ENCODE peak calls at places on chromosomes 1 and 21, in seven cellular contexts. One of them, this sample, is unnamed.

GRCh38 chr1:33256335-33256700 is at the start of gene ZNF362:
- DNase-seq in cardiac fibroblast: peak; percentile 61
- DNase-seq in breast epithelium: no peak
- DNase-seq in pancreas: peak; percentile 42
- DNase-seq in thoracic aorta: no peak
- DNase-seq in OCI-LY7: peak; percentile 80
- DNase-seq in ovary: peak; percentile 55
- DNase-seq in this sample: no peak

GRCh38 chr1:228339766-228340685 is 66.6 kb downstream of the TRIM11 start:
- DNase-seq in cardiac fibroblast: no peak
- DNase-seq in breast epithelium: no peak
- DNase-seq in pancreas: peak; percentile 8
- DNase-seq in thoracic aorta: no peak
- DNase-seq in OCI-LY7: no peak
- DNase-seq in ovary: peak; percentile 10
- DNase-seq in this sample: no peak

GRCh38 chr1:9691108-9691445 is 39.5 kb downstream of the PIK3CD start:
- DNase-seq in cardiac fibroblast: peak; percentile 41
- DNase-seq in breast epithelium: no peak
- DNase-seq in pancreas: no peak
- DNase-seq in thoracic aorta: no peak
- DNase-seq in OCI-LY7: no peak
- DNase-seq in ovary: no peak
- DNase-seq in this sample: no peak

GRCh38 chr1:219564072-219564471 is 48.8 kb downstream of the ZC3H11B start:
- DNase-seq in cardiac fibroblast: no peak
- DNase-seq in breast epithelium: no peak
- DNase-seq in pancreas: no peak
- DNase-seq in thoracic aorta: no peak
- DNase-seq in OCI-LY7: no peak
- DNase-seq in ovary: no peak
- DNase-seq in this sample: no peak

GRCh38 chr1:87733421-87733820 is 404.7 kb downstream of the LMO4 start:
- DNase-seq in cardiac fibroblast: no peak
- DNase-seq in breast epithelium: no peak
- DNase-seq in pancreas: no peak
- DNase-seq in thoracic aorta: no peak
- DNase-seq in OCI-LY7: no peak
- DNase-seq in ovary: no peak
- DNase-seq in this sample: no peak

GRCh38 chr1:67446893-67447292 is 16.7 kb upstream of the SERBP1 start:
- DNase-seq in cardiac fibroblast: no peak
- DNase-seq in breast epithelium: no peak
- DNase-seq in pancreas: no peak
- DNase-seq in thoracic aorta: no peak
- DNase-seq in OCI-LY7: no peak
- DNase-seq in ovary: no peak
- DNase-seq in this sample: no peak

GRCh38 chr1:174982971-174983689 is 16.6 kb upstream of the CACYBP start:
- DNase-seq in cardiac fibroblast: peak; percentile 77
- DNase-seq in breast epithelium: no peak
- DNase-seq in pancreas: no peak
- DNase-seq in thoracic aorta: no peak
- DNase-seq in OCI-LY7: peak; percentile 76
- DNase-seq in ovary: peak; percentile 52
- DNase-seq in this sample: no peak

GRCh38 chr1:16925635-16926490 is 4.1 kb downstream of the CROCC start:
- DNase-seq in cardiac fibroblast: no peak
- DNase-seq in breast epithelium: peak; percentile 91
- DNase-seq in pancreas: no peak
- DNase-seq in thoracic aorta: no peak
- DNase-seq in OCI-LY7: no peak
- DNase-seq in ovary: no peak
- DNase-seq in this sample: no peak

GRCh38 chr1:40029608-40030007 is 10.9 kb upstream of the CAP1 start:
- DNase-seq in cardiac fibroblast: no peak
- DNase-seq in breast epithelium: no peak
- DNase-seq in pancreas: no peak
- DNase-seq in thoracic aorta: no peak
- DNase-seq in OCI-LY7: no peak
- DNase-seq in ovary: no peak
- DNase-seq in this sample: no peak

GRCh38 chr21:46434322-46434958 is 24.3 kb upstream of the DIP2A start:
- DNase-seq in cardiac fibroblast: no peak
- DNase-seq in breast epithelium: no peak
- DNase-seq in pancreas: no peak
- DNase-seq in thoracic aorta: no peak
- DNase-seq in OCI-LY7: no peak
- DNase-seq in ovary: no peak
- DNase-seq in this sample: no peak

GRCh38 chr21:25564349-25564948 is 42.8 kb downstream of the MRPL39 start:
- DNase-seq in cardiac fibroblast: no peak
- DNase-seq in breast epithelium: no peak
- DNase-seq in pancreas: no peak
- DNase-seq in thoracic aorta: no peak
- DNase-seq in OCI-LY7: no peak
- DNase-seq in ovary: no peak
- DNase-seq in this sample: no peak

GRCh38 chr1:168301664-168302320 is 21.1 kb downstream of the TBX19 start:
- DNase-seq in cardiac fibroblast: peak; percentile 51
- DNase-seq in breast epithelium: no peak
- DNase-seq in pancreas: no peak
- DNase-seq in thoracic aorta: no peak
- DNase-seq in OCI-LY7: no peak
- DNase-seq in ovary: no peak
- DNase-seq in this sample: peak; percentile 82

GRCh38 chr21:42695324-42696025 is 42.1 kb downstream of the PDE9A start:
- DNase-seq in cardiac fibroblast: peak; percentile 43
- DNase-seq in breast epithelium: no peak
- DNase-seq in pancreas: no peak
- DNase-seq in thoracic aorta: no peak
- DNase-seq in OCI-LY7: no peak
- DNase-seq in ovary: no peak
- DNase-seq in this sample: no peak

GRCh38 chr21:46459024-46459355 is 299 bp downstream of the DIP2A start:
- DNase-seq in cardiac fibroblast: no peak
- DNase-seq in breast epithelium: no peak
- DNase-seq in pancreas: no peak
- DNase-seq in thoracic aorta: no peak
- DNase-seq in OCI-LY7: no peak
- DNase-seq in ovary: no peak
- DNase-seq in this sample: no peak

GRCh38 chr1:113422315-113423068 is 32.2 kb downstream of the MAGI3 start:
- DNase-seq in cardiac fibroblast: no peak
- DNase-seq in breast epithelium: no peak
- DNase-seq in pancreas: no peak
- DNase-seq in thoracic aorta: no peak
- DNase-seq in OCI-LY7: no peak
- DNase-seq in ovary: no peak
- DNase-seq in this sample: no peak

GRCh38 chr1:192544983-192545393 is 30.6 kb upstream of the RGS1 start:
- DNase-seq in cardiac fibroblast: peak; percentile 74
- DNase-seq in breast epithelium: no peak
- DNase-seq in pancreas: no peak
- DNase-seq in thoracic aorta: no peak
- DNase-seq in OCI-LY7: no peak
- DNase-seq in ovary: no peak
- DNase-seq in this sample: no peak

GRCh38 chr1:89953072-89953626 is 41.8 kb upstream of the ZNF326 start:
- DNase-seq in cardiac fibroblast: peak; percentile 91
- DNase-seq in breast epithelium: no peak
- DNase-seq in pancreas: no peak
- DNase-seq in thoracic aorta: no peak
- DNase-seq in OCI-LY7: peak; percentile 38
- DNase-seq in ovary: no peak
- DNase-seq in this sample: peak; percentile 92

GRCh38 chr1:202165267-202165941 is 5.0 kb upstream of the PTPN7 start:
- DNase-seq in cardiac fibroblast: no peak
- DNase-seq in breast epithelium: no peak
- DNase-seq in pancreas: no peak
- DNase-seq in thoracic aorta: no peak
- DNase-seq in OCI-LY7: no peak
- DNase-seq in ovary: no peak
- DNase-seq in this sample: no peak

GRCh38 chr1:203378529-203379271 is 27.8 kb upstream of the FMOD start:
- DNase-seq in cardiac fibroblast: peak; percentile 50
- DNase-seq in breast epithelium: no peak
- DNase-seq in pancreas: no peak
- DNase-seq in thoracic aorta: no peak
- DNase-seq in OCI-LY7: no peak
- DNase-seq in ovary: peak; percentile 73
- DNase-seq in this sample: peak; percentile 65

GRCh38 chr1:240230821-240231220 is 139.1 kb downstream of the FMN2 start:
- DNase-seq in cardiac fibroblast: no peak
- DNase-seq in breast epithelium: no peak
- DNase-seq in pancreas: no peak
- DNase-seq in thoracic aorta: no peak
- DNase-seq in OCI-LY7: no peak
- DNase-seq in ovary: no peak
- DNase-seq in this sample: no peak

GRCh38 chr1:194296201-194296600 is 1109.8 kb upstream of the B3GALT2 start:
- DNase-seq in cardiac fibroblast: no peak
- DNase-seq in breast epithelium: no peak
- DNase-seq in pancreas: no peak
- DNase-seq in thoracic aorta: no peak
- DNase-seq in OCI-LY7: no peak
- DNase-seq in ovary: no peak
- DNase-seq in this sample: no peak

GRCh38 chr1:44405804-44406743 is 1.0 kb downstream of the RNF220 start:
- DNase-seq in cardiac fibroblast: peak; percentile 19
- DNase-seq in breast epithelium: no peak
- DNase-seq in pancreas: peak; percentile 21
- DNase-seq in thoracic aorta: no peak
- DNase-seq in OCI-LY7: no peak
- DNase-seq in ovary: no peak
- DNase-seq in this sample: no peak
- H3K4me3 ChIP-seq in cardiac fibroblast: peak overlapping the region; percentile 19
- H3K4me3 ChIP-seq in breast epithelium: peak overlapping the region; percentile 42
- H3K4me3 ChIP-seq in pancreas: no peak overlapping the region
- H3K4me3 ChIP-seq in thoracic aorta: peak overlapping the region; percentile 73
- H3K4me3 ChIP-seq in OCI-LY7: no peak overlapping the region
- H3K4me3 ChIP-seq in ovary: peak overlapping the region; percentile 30
- H3K4me3 ChIP-seq in this sample: peak overlapping the region; percentile 10

GRCh38 chr1:223759273-223759672 is 46.9 kb downstream of the CAPN2 start:
- DNase-seq in cardiac fibroblast: no peak
- DNase-seq in breast epithelium: no peak
- DNase-seq in pancreas: no peak
- DNase-seq in thoracic aorta: no peak
- DNase-seq in OCI-LY7: no peak
- DNase-seq in ovary: no peak
- DNase-seq in this sample: no peak
- TF ChIP-seq CTCF in cardiac fibroblast: no peak
- TF ChIP-seq CTCF in breast epithelium: no peak
- TF ChIP-seq CTCF in pancreas: no peak
- TF ChIP-seq CTCF in thoracic aorta: no peak
- TF ChIP-seq CTCF in OCI-LY7: peak; percentile 45
- TF ChIP-seq CTCF in ovary: no peak
- TF ChIP-seq CTCF in this sample: no peak

GRCh38 chr1:172638885-172639831 is 19.7 kb upstream of the FASLG start:
- DNase-seq in cardiac fibroblast: peak; percentile 97
- DNase-seq in breast epithelium: peak; percentile 21
- DNase-seq in pancreas: no peak
- DNase-seq in thoracic aorta: no peak
- DNase-seq in OCI-LY7: no peak
- DNase-seq in ovary: no peak
- DNase-seq in this sample: peak; percentile 76
- H3K4me3 ChIP-seq in cardiac fibroblast: no peak overlapping the region
- H3K4me3 ChIP-seq in breast epithelium: no peak overlapping the region
- H3K4me3 ChIP-seq in pancreas: no peak overlapping the region
- H3K4me3 ChIP-seq in thoracic aorta: no peak overlapping the region
- H3K4me3 ChIP-seq in OCI-LY7: no peak overlapping the region
- H3K4me3 ChIP-seq in ovary: no peak overlapping the region
- H3K4me3 ChIP-seq in this sample: no peak overlapping the region

GRCh38 chr1:6441586-6441985 is 17.0 kb downstream of the ESPN start:
- DNase-seq in cardiac fibroblast: no peak
- DNase-seq in breast epithelium: no peak
- DNase-seq in pancreas: no peak
- DNase-seq in thoracic aorta: no peak
- DNase-seq in OCI-LY7: no peak
- DNase-seq in ovary: no peak
- DNase-seq in this sample: no peak

GRCh38 chr1:6438047-6438525 is 13.5 kb downstream of the ESPN start:
- DNase-seq in cardiac fibroblast: peak; percentile 61
- DNase-seq in breast epithelium: peak; percentile 54
- DNase-seq in pancreas: peak; percentile 46
- DNase-seq in thoracic aorta: no peak
- DNase-seq in OCI-LY7: peak; percentile 68
- DNase-seq in ovary: peak; percentile 63
- DNase-seq in this sample: no peak

GRCh38 chr1:6444377-6444776 is 19.8 kb downstream of the ESPN start:
- DNase-seq in cardiac fibroblast: no peak
- DNase-seq in breast epithelium: no peak
- DNase-seq in pancreas: no peak
- DNase-seq in thoracic aorta: no peak
- DNase-seq in OCI-LY7: no peak
- DNase-seq in ovary: no peak
- DNase-seq in this sample: no peak

GRCh38 chr1:6443339-6444115 is 19.0 kb downstream of the ESPN start:
- DNase-seq in cardiac fibroblast: no peak
- DNase-seq in breast epithelium: no peak
- DNase-seq in pancreas: no peak
- DNase-seq in thoracic aorta: no peak
- DNase-seq in OCI-LY7: no peak
- DNase-seq in ovary: no peak
- DNase-seq in this sample: no peak

GRCh38 chr1:6440198-6441126 is 15.9 kb downstream of the ESPN start:
- DNase-seq in cardiac fibroblast: peak; percentile 42
- DNase-seq in breast epithelium: no peak
- DNase-seq in pancreas: peak; percentile 61
- DNase-seq in thoracic aorta: no peak
- DNase-seq in OCI-LY7: peak; percentile 38
- DNase-seq in ovary: no peak
- DNase-seq in this sample: no peak
- TF ChIP-seq CTCF in cardiac fibroblast: no peak
- TF ChIP-seq CTCF in breast epithelium: no peak
- TF ChIP-seq CTCF in pancreas: no peak
- TF ChIP-seq CTCF in thoracic aorta: no peak
- TF ChIP-seq CTCF in OCI-LY7: peak; percentile 69
- TF ChIP-seq CTCF in ovary: no peak
- TF ChIP-seq CTCF in this sample: no peak

GRCh38 chr1:62484824-62485468 is 48.1 kb downstream of the USP1 start:
- DNase-seq in cardiac fibroblast: no peak
- DNase-seq in breast epithelium: no peak
- DNase-seq in pancreas: no peak
- DNase-seq in thoracic aorta: no peak
- DNase-seq in OCI-LY7: no peak
- DNase-seq in ovary: no peak
- DNase-seq in this sample: no peak
- H3K4me3 ChIP-seq in cardiac fibroblast: no peak overlapping the region
- H3K4me3 ChIP-seq in breast epithelium: no peak overlapping the region
- H3K4me3 ChIP-seq in pancreas: no peak overlapping the region
- H3K4me3 ChIP-seq in thoracic aorta: no peak overlapping the region
- H3K4me3 ChIP-seq in OCI-LY7: no peak overlapping the region
- H3K4me3 ChIP-seq in ovary: no peak overlapping the region
- H3K4me3 ChIP-seq in this sample: no peak overlapping the region

GRCh38 chr1:96674909-96675308 is 46.7 kb upstream of the PTBP2 start:
- DNase-seq in cardiac fibroblast: no peak
- DNase-seq in breast epithelium: no peak
- DNase-seq in pancreas: no peak
- DNase-seq in thoracic aorta: no peak
- DNase-seq in OCI-LY7: no peak
- DNase-seq in ovary: no peak
- DNase-seq in this sample: no peak
- TF ChIP-seq CTCF in cardiac fibroblast: no peak
- TF ChIP-seq CTCF in breast epithelium: no peak
- TF ChIP-seq CTCF in pancreas: no peak
- TF ChIP-seq CTCF in thoracic aorta: no peak
- TF ChIP-seq CTCF in OCI-LY7: no peak
- TF ChIP-seq CTCF in ovary: no peak
- TF ChIP-seq CTCF in this sample: no peak